ENCODE peak calls at places on chromosomes 16 and 17, in four cellular contexts. T is HepG2, J is H1, Z is K562. W is an unnamed sample.

GRCh38 chr16:11094075-11094593 is 149.8 kb downstream of the CLEC16A start:
- DNase-seq in J (no peak), Z (peak), T (no peak), W (peak)

GRCh38 chr16:74574146-74574545 is 32.8 kb downstream of the GLG1 start:
- DNase-seq in J (no peak), T (no peak), Z (no peak), W (no peak)

GRCh38 chr17:54882371-54882770 is 18.3 kb upstream of the TOM1L1 start:
- DNase-seq in Z (no peak), J (no peak), T (no peak), W (no peak)

GRCh38 chr16:57444711-57445110 is 2.5 kb downstream of the CIAPIN1 start:
- DNase-seq in T (no peak), J (no peak), Z (no peak), W (no peak)

GRCh38 chr17:42538482-42538881 is 2.4 kb downstream of the NAGLU start:
- DNase-seq in T (no peak), Z (no peak), J (no peak), W (no peak)

GRCh38 chr17:12983986-12984932 is 33.6 kb downstream of the ELAC2 start:
- DNase-seq in T (no peak), Z (no peak), J (no peak), W (no peak)

GRCh38 chr17:57084361-57084801 is 665 bp upstream of the AKAP1 start:
- DNase-seq in J (no peak), Z (no peak), T (no peak), W (no peak)

GRCh38 chr16:11963706-11964105 is 1.3 kb upstream of the TNFRSF17 start:
- DNase-seq in Z (no peak), J (no peak), T (no peak), W (no peak)

GRCh38 chr16:70703041-70703834 is 17.4 kb upstream of the MTSS2 start:
- DNase-seq in T (peak), J (no peak), Z (peak), W (no peak)

GRCh38 chr16:1331712-1332617 is 1.5 kb upstream of the BAIAP3 start:
- DNase-seq in Z (peak), T (peak), J (no peak), W (peak)

GRCh38 chr16:18804540-18804939 is 3.2 kb upstream of the ARL6IP1 start:
- DNase-seq in Z (no peak), J (no peak), T (no peak), W (no peak)

GRCh38 chr17:6479626-6480324 is 35.5 kb downstream of the PIMREG start:
- DNase-seq in Z (no peak), J (no peak), T (no peak), W (no peak)

GRCh38 chr16:17459903-17460521 is 10.7 kb downstream of the XYLT1 start:
- DNase-seq in T (no peak), Z (no peak), J (no peak), W (no peak)

GRCh38 chr17:17740627-17741237 is 59.5 kb downstream of the RAI1 start:
- DNase-seq in J (no peak), Z (no peak), T (no peak), W (no peak)

GRCh38 chr17:8068736-8069586 is 18.6 kb downstream of the ALOX12B start:
- DNase-seq in J (no peak), Z (no peak), T (no peak), W (no peak)

GRCh38 chr17:2853722-2854580 is 57.7 kb downstream of the RAP1GAP2 start:
- DNase-seq in Z (peak), J (no peak), T (no peak), W (no peak)

GRCh38 chr16:53780051-53780450 is 76.1 kb downstream of the FTO start:
- DNase-seq in Z (no peak), J (no peak), T (no peak), W (no peak)

GRCh38 chr17:53353919-53354351 is 468.8 kb upstream of the KIF2B start:
- DNase-seq in Z (no peak), J (no peak), T (no peak), W (no peak)

GRCh38 chr17:78976907-78977680 is 2.6 kb downstream of the LGALS3BP start:
- DNase-seq in T (no peak), Z (no peak), J (no peak), W (no peak)

GRCh38 chr17:78977681-78977943 is 2.1 kb downstream of the LGALS3BP start:
- DNase-seq in J (no peak), Z (no peak), T (no peak), W (no peak)

GRCh38 chr17:78979780-78980623 is at the start of gene LGALS3BP:
- DNase-seq in Z (no peak), T (peak), J (no peak), W (peak)

GRCh38 chr17:78980624-78980972 is 875 bp upstream of the LGALS3BP start:
- DNase-seq in J (no peak), Z (no peak), T (no peak), W (no peak)

DNA sequence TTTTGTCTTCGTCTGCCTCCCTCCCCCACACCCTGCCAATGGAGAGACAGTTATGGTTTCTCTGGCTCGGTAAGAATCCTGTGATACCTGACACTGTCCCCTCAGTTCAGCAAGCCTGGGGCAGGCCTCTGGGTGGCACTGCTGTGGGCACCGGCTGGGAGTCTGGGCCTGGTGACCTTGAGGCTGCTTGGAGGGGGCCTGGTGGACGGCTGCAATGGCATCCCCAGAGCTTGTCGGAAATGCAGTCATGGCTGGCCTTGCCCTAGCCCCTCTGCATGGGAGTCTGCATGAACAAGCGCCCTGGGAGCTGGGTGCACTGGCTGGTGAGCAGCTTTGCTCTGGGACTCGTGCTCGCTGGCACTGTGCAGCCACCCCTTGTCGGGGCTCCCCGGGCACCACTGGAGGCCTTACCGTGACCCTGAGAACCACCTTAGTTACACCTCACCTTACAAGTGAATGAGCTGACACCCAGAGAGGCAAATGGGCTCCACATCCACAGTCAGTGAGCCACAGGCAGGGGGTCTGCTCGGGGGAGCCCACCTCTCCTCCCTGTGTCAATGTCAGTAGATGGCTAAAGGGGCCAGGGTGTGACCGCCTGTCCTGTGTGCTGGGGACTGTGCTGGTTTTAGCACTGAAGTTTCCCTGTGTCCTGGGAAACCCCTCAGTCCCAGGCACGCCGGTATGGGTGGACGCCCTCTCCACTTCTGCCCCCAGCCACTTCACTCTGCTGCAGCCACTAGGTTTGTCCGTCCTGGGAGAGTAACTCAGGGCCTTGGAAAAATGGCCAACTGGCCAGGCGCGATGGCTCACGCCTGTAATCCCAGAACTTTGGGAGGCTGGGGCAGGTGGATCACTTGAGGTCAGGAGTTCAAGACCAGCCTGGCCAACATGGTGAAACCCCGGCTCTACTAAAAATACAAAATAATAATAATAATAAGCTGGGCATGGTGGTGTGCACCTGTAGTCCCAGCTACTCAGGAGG is 1.4 kb downstream of the LGALS3BP start:
- DNase-seq in T (no peak), Z (no peak), J (no peak), W (no peak)
- TF ChIP-seq FOSL1 in T (no peak), Z (no peak), J (no peak), W (no peak)

GRCh38 chr17:29019475-29020181 is 13.8 kb upstream of the SEZ6 start:
- DNase-seq in T (no peak), Z (peak), J (no peak), W (no peak)
- TF ChIP-seq FOSL1 in T (no peak), Z (no peak), J (no peak), W (no peak)

GRCh38 chr17:81294512-81295030 is 536 bp downstream of the SLC38A10 start:
- DNase-seq in Z (peak), J (no peak), T (no peak), W (no peak)

GRCh38 chr17:81298325-81298990 is 3.4 kb upstream of the SLC38A10 start:
- DNase-seq in Z (no peak), J (no peak), T (peak), W (no peak)

GRCh38 chr17:81295678-81296381 is 723 bp upstream of the SLC38A10 start:
- DNase-seq in Z (no peak), T (peak), J (peak), W (peak)

GRCh38 chr17:81292450-81292849 is 2.7 kb downstream of the SLC38A10 start:
- DNase-seq in Z (no peak), T (no peak), J (no peak), W (no peak)

DNA sequence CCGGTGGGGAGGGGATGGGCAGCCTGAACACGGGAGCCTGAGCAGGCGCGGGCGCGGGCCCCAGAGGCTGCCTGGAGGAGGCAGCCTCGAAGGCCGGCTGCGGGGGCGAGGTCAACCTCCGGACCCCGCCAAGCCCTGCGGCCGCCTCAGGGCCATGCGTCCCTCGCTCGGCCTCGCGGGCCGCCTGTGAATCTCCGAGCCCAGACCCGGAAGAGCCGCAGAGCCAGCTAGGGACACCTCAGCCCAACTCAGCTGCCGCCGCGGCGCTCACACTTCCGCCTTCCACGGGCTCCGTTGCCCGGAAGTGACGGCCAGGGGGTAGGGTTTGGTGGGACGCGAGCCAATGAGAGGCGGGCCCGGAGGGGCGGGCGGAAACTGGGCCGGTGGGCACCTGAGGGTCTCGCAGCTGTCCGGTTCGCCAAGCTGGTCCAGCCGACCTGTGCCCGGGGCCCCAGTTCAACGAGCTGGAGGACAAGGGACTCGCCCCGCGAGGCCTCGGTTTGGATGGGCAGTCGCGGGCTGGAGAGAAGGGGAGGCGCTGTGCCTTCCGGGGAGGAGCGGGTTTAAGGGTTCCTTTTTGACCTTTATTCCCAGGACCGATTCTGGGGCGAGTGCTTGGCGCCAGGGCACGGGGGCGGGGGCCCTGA is at the start of gene SLC38A10:
- DNase-seq in Z (peak), J (peak), T (peak), W (peak)
- TF ChIP-seq FOSL1 in Z (no peak), J (no peak), T (peak), W (no peak)

DNA sequence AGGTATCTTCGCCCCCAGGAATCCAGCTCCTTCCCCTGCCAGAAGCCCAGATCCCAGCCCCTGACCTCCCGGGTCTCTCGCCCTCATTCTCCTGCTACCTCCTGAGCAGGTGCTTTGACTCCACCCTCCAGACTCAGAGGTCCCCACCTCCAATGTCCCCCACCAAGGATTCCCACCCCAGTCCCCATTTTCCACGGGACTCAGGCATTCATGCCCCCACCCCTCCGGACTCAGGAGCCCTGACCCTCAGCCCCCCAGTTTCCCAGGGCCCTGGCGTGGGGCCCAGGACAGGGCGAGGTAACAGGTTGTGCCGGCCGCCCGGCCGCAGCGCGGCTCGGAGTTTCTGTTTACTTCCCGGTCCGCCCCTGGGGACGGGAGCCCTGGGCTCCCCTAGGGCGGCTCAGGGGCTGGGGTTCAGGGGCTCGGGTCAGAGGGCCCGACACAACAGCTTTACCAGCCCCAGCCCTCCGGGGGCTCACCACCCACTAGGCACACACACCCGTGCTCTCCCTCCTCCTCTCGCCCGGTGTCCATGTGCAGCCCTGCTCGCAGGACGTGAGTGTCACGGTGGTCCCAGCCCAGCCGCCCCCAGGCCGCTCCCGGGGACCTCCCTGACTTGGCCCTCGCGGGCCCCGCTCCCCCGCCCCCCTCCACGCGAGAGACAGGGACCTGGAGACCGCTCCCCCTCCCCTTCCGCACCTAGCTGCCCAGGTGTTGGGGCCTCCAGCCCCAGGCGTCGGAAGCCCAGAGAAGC is 595 bp downstream of the BICDL2 start:
- DNase-seq in J (no peak), Z (no peak), T (no peak), W (no peak)
- TF ChIP-seq FOSL1 in J (no peak), Z (no peak), T (no peak), W (no peak)

GRCh38 chr17:4214142-4214541 is 49.6 kb downstream of the ANKFY1 start:
- DNase-seq in T (no peak), Z (no peak), J (no peak), W (no peak)

GRCh38 chr17:4219241-4219640 is 44.5 kb downstream of the ANKFY1 start:
- DNase-seq in Z (no peak), J (no peak), T (no peak), W (no peak)

GRCh38 chr17:4220655-4221054 is 43.1 kb downstream of the ANKFY1 start:
- DNase-seq in Z (no peak), T (no peak), J (no peak), W (no peak)

GRCh38 chr17:4221163-4221562 is 42.6 kb downstream of the ANKFY1 start:
- DNase-seq in Z (no peak), T (peak), J (no peak), W (no peak)

GRCh38 chr17:4215882-4216411 is 47.8 kb downstream of the ANKFY1 start:
- DNase-seq in Z (no peak), T (no peak), J (no peak), W (no peak)
- TF ChIP-seq FOSL1 in Z (no peak), T (no peak), J (no peak), W (no peak)

DNA sequence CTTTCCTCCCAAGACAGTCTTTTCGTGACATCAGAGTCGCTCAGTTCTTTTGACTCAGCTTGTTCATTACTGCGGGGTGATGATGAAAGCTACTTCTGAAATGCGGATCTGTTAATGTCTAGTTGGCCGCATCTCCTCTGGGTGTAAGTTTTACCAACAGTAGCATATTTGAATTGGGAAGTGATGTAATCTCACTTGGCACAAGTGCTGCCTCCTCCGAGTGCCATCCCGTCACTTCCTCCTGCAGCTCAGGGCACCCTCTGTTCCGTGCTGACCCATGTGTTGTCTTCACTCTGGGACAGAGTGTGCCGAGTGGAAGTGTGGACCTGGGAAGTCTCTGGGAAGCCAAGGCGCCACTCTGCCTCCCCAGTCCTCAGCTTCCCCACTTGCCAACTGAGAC is 8.9 kb downstream of the ADAD2 start:
- DNase-seq in Z (no peak), T (no peak), J (no peak), W (no peak)
- TF ChIP-seq FOSL1 in Z (no peak), T (no peak), J (no peak), W (no peak)